ENCODE peak calls at places on chromosomes 2 and 18, in seven cellular contexts. D, A, S, F, Q, X and Y are unnamed samples.

GRCh38 chr2:74006424-74006823 is 21.7 kb downstream of the TET3 start:
- DNase-seq in D (no peak), A (no peak), S (no peak), F (no peak), Q (peak), X (no peak), Y (no peak)

GRCh38 chr2:46098606-46099005 is 198.6 kb upstream of the EPAS1 start:
- DNase-seq in D (no peak), A (peak), S (no peak), F (no peak), Q (no peak), X (peak), Y (no peak)

GRCh38 chr2:9206991-9207640 is 504 bp downstream of the ASAP2 start:
- DNase-seq in D (no peak), A (peak), S (no peak), F (no peak), Q (peak), X (no peak), Y (peak)

GRCh38 chr2:61536086-61536722 is 2.0 kb downstream of the XPO1 start:
- DNase-seq in D (no peak), A (peak), S (peak), F (no peak), Q (no peak), X (peak), Y (no peak)

GRCh38 chr2:208129804-208130712 is at the start of gene CRYGC:
- DNase-seq in D (no peak), A (peak), S (no peak), F (no peak), Q (no peak), X (peak), Y (no peak)

GRCh38 chr2:161415041-161415440 is 1.1 kb upstream of the TBR1 start:
- DNase-seq in D (no peak), A (no peak), S (no peak), F (no peak), Q (peak), X (peak), Y (no peak)

GRCh38 chr2:205682239-205683021 is at the start of gene NRP2:
- DNase-seq in D (no peak), A (peak), S (peak), F (no peak), Q (peak), X (peak), Y (peak)

GRCh38 chr18:63237486-63237885 is 82.1 kb downstream of the BCL2 start:
- DNase-seq in D (no peak), A (peak), S (no peak), F (no peak), Q (peak), X (peak), Y (no peak)

GRCh38 chr2:101722878-101723277 is 25.4 kb downstream of the MAP4K4 start:
- DNase-seq in D (no peak), A (no peak), S (no peak), F (no peak), Q (peak), X (no peak), Y (no peak)

GRCh38 chr2:101724113-101724450 is 26.6 kb downstream of the MAP4K4 start:
- DNase-seq in D (no peak), A (no peak), S (no peak), F (no peak), Q (no peak), X (no peak), Y (no peak)

GRCh38 chr2:101723366-101724112 is 26.0 kb downstream of the MAP4K4 start:
- DNase-seq in D (no peak), A (no peak), S (no peak), F (no peak), Q (no peak), X (no peak), Y (no peak)

GRCh38 chr2:101725515-101726192 is 28.1 kb downstream of the MAP4K4 start:
- DNase-seq in D (no peak), A (no peak), S (no peak), F (no peak), Q (peak), X (peak), Y (no peak)

DNA sequence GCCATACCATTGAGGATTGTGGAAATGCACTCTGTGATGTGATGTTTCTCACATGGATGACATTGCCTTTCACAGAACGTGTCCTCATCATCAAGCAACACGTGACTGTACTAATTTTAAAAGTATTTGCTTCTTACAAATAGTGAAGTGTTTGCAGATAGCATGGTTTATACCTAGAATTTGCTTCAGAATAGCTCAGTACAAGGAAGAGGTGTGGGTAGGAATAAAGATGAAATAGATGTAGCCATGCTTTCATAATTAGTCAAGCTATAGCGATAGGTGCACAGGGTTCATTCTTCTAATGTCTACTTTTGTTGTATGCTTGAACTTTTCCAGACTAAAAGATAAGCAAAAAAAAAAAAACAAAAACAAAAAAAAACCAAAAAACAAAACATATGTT is 27.5 kb downstream of the MAP4K4 start:
- DNase-seq in D (no peak), A (no peak), S (no peak), F (no peak), Q (no peak), X (no peak), Y (no peak)
- H3K27ac ChIP-seq in D (no peak), A (no peak), S (no peak), F (no peak), Q (no peak), X (no peak), Y (no peak)

GRCh38 chr2:144252694-144253093 is 267.2 kb downstream of the ZEB2 start:
- DNase-seq in D (no peak), A (no peak), S (no peak), F (no peak), Q (no peak), X (no peak), Y (no peak)
- H3K27ac ChIP-seq in D (no peak), A (no peak), S (no peak), F (no peak), Q (no peak), X (no peak), Y (no peak)

DNA sequence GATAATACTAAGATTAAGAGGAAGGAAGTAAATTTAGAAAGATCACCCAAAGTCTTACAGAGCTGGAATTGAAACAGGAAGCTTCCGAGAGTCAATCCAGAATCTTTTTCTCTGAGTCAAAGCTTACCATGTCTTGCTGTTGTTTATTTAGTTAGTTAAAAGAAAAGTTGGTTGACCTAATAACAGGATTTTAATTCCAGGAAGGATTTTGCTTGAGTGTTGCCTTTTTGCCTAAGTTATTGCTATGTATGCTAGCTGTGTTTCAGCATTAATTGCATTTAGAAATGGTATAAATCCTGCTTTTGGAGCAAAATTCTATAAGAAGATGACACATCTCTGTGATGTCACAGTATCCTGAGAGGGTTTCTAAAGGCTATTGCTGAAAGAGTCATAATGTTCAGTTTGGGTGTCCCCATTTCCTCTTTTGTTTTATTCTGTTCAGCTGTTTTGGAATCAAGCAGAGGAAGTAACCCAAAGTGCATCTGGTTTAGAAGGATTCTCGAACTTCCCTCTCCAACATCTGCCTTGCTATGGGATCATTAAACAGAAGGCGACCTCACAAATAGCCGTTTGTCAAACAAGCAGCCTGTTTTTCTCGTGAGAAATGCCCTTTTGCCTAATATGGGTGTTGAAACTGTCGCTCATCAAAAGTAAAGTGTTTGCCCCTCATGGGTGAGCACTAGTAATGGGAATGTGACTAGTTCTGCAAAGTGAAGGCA is 271.5 kb upstream of the MMADHC start:
- DNase-seq in D (no peak), A (peak), S (no peak), F (no peak), Q (no peak), X (peak), Y (no peak)
- H3K27ac ChIP-seq in D (no peak), A (peak), S (no peak), F (no peak), Q (no peak), X (peak), Y (no peak)

DNA sequence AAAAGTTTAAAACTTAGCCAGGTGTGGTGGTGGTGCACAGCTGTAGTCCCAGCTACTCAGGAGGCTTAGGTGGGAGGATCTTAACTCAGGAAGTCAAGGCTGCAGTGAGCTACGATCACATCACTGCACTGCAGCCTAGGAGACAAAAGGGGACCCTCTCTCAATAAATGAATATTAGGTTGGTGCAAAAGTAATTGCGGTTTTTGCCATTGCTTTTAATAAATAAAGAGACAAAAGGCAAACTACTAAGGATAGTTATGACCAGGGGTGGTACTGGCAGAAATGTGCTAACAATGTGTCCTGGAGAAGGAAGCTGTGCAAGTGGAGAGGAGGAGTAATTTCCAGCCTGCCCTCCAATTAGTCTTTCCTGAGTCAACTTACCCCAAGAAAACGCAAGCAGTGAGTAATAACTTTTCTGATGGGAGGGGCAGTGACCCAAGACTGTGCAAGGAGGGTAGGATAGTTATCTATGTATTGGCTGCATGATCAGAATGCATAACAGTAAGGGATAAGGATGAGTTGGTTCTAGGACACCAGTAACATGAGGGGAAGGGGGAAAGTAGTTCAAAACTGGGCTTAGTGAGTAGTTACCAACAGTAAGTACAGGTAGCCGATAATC is 1.5 kb downstream of the EXOC6B start:
- DNase-seq in D (no peak), A (peak), S (no peak), F (no peak), Q (no peak), X (peak), Y (no peak)
- H3K27ac ChIP-seq in D (no peak), A (no peak), S (no peak), F (no peak), Q (no peak), X (peak), Y (no peak)

GRCh38 chr2:26715528-26716270 is 23.2 kb downstream of the KCNK3 start:
- DNase-seq in D (no peak), A (no peak), S (no peak), F (no peak), Q (no peak), X (no peak), Y (no peak)

GRCh38 chr2:26710174-26710573 is 17.7 kb downstream of the KCNK3 start:
- DNase-seq in D (no peak), A (no peak), S (peak), F (no peak), Q (no peak), X (no peak), Y (no peak)

GRCh38 chr2:26710743-26711456 is 18.4 kb downstream of the KCNK3 start:
- DNase-seq in D (no peak), A (no peak), S (no peak), F (no peak), Q (no peak), X (no peak), Y (no peak)

GRCh38 chr2:26711457-26712155 is 19.1 kb downstream of the KCNK3 start:
- DNase-seq in D (no peak), A (no peak), S (no peak), F (no peak), Q (no peak), X (no peak), Y (no peak)

DNA sequence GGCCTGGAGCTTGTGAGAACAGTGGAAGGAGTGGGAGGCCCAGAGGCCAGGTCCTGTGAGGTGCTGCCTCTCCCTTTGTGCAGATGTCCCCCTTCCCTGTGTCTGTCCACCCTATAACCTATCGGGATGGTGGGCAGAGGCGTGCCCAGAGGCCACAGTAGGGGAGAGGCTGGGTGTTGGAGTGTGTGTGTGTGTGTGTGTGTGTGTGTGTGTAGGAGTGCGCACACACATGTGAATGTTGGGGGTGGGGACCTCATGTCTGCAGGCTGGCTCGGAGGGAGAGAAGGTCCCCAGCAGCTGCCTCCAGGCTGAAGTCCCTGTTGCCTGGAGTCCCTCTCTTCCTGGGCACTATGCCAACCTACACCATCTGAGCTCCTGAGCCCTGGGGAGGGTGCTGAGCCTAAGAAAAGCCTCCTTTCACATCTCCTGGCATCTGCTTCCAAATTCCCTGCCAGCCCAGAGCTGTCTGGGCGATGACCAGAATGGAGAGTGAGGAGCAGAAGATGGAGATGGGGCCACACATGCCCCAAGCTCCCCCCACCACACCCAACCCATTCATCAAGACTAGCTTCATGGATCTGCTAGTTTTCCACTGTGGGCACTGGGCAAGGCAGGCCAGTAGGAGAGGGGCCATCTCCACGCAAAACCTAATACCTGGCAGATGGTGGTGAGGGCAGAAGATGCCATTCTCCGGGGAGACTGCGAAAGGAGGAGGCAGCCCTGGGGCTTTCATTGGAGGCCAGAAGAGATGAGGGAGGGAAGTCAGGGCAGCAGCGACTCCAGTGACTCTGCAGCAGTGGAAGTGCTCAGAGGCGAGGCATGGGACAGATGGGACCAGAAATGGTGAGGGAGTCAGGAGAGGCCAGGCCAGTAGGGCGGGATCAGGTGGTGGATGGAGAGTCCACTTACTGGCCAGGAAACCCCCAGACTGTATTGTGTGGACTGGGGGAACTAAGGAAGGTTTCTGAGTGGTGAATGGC is 20.3 kb downstream of the KCNK3 start:
- DNase-seq in D (no peak), A (no peak), S (no peak), F (no peak), Q (no peak), X (no peak), Y (no peak)
- H3K27ac ChIP-seq in D (no peak), A (no peak), S (peak), F (no peak), Q (no peak), X (no peak), Y (no peak)

GRCh38 chr2:237924164-237924534 is 42.7 kb upstream of the UBE2F start:
- DNase-seq in D (no peak), A (no peak), S (no peak), F (no peak), Q (no peak), X (no peak), Y (no peak)

GRCh38 chr2:237927135-237927534 is 39.7 kb upstream of the UBE2F start:
- DNase-seq in D (no peak), A (no peak), S (peak), F (no peak), Q (no peak), X (no peak), Y (no peak)

GRCh38 chr2:237929979-237930378 is 36.8 kb upstream of the UBE2F start:
- DNase-seq in D (no peak), A (no peak), S (no peak), F (no peak), Q (no peak), X (no peak), Y (no peak)

GRCh38 chr2:237931205-237931721 is 35.6 kb upstream of the UBE2F start:
- DNase-seq in D (no peak), A (peak), S (no peak), F (no peak), Q (no peak), X (no peak), Y (no peak)

DNA sequence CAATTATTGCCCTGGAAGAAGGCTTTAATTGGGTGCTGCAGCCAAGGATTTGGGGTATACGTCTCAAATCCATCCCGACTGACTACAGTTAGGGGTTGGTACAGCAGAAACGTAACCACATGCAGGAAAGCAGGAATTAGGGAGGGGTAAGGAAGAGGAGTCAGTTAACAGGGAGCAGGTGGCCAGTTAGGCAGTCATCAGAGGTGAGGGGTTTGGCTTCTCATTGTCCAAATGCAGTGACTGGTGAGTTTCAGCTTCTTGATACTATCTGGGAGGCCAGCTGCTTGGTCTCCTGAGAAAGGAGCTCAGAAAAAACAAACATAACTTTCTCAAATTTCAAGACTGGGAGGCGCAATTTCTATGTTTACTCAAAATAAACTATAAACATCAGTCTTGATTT is 38.8 kb upstream of the UBE2F start:
- DNase-seq in D (no peak), A (no peak), S (no peak), F (no peak), Q (no peak), X (no peak), Y (no peak)
- H3K27ac ChIP-seq in D (no peak), A (no peak), S (no peak), F (no peak), Q (no peak), X (no peak), Y (no peak)